ENCODE peak calls at places on chromosomes 11 and 22, in eight cellular contexts. One of them, this sample, is unnamed.
A peak's percentile ranks its signal among the peaks of the same experiment; 100 is the strongest.

GRCh38 chr11:27770576-27770975 is 70.3 kb upstream of the BDNF start:
- DNase-seq in AG10803: no peak
- DNase-seq in AG04450: no peak
- DNase-seq in cardiac fibroblast: peak; percentile 1
- DNase-seq in heart left ventricle: no peak
- DNase-seq in PC-3: peak; percentile 89
- DNase-seq in fibroblast of lung: no peak
- DNase-seq in cardiac muscle cell: no peak
- DNase-seq in this sample: no peak

GRCh38 chr11:1776944-1777715 is 13.4 kb upstream of the CTSD start:
- DNase-seq in fibroblast of lung: no peak
- DNase-seq in AG10803: no peak
- DNase-seq in PC-3: no peak
- DNase-seq in cardiac muscle cell: no peak
- DNase-seq in cardiac fibroblast: no peak
- DNase-seq in heart left ventricle: no peak
- DNase-seq in AG04450: no peak
- DNase-seq in this sample: no peak

GRCh38 chr11:42066113-42066512 is 606.7 kb upstream of the LRRC4C start:
- DNase-seq in PC-3: peak; percentile 39
- DNase-seq in cardiac fibroblast: peak; percentile 64
- DNase-seq in AG04450: no peak
- DNase-seq in cardiac muscle cell: no peak
- DNase-seq in fibroblast of lung: no peak
- DNase-seq in heart left ventricle: no peak
- DNase-seq in AG10803: no peak
- DNase-seq in this sample: no peak

GRCh38 chr11:58275002-58275401 is 6.9 kb upstream of the OR10W1 start:
- DNase-seq in fibroblast of lung: no peak
- DNase-seq in AG04450: no peak
- DNase-seq in cardiac muscle cell: no peak
- DNase-seq in heart left ventricle: no peak
- DNase-seq in cardiac fibroblast: no peak
- DNase-seq in PC-3: no peak
- DNase-seq in AG10803: no peak
- DNase-seq in this sample: no peak

GRCh38 chr22:37090920-37091688 is 18.4 kb downstream of the TMPRSS6 start:
- DNase-seq in cardiac fibroblast: no peak
- DNase-seq in heart left ventricle: no peak
- DNase-seq in AG10803: no peak
- DNase-seq in PC-3: no peak
- DNase-seq in cardiac muscle cell: no peak
- DNase-seq in fibroblast of lung: no peak
- DNase-seq in AG04450: no peak
- DNase-seq in this sample: no peak

GRCh38 chr11:8792636-8793035 is 110.0 kb downstream of the RPL27A start:
- DNase-seq in cardiac fibroblast: no peak
- DNase-seq in fibroblast of lung: peak; percentile 62
- DNase-seq in AG10803: peak; percentile 17
- DNase-seq in heart left ventricle: no peak
- DNase-seq in cardiac muscle cell: no peak
- DNase-seq in PC-3: no peak
- DNase-seq in AG04450: no peak
- DNase-seq in this sample: no peak

GRCh38 chr11:2752204-2752772 is 52.5 kb upstream of the KCNQ1OT1 start:
- DNase-seq in AG10803: peak; percentile 17
- DNase-seq in PC-3: peak; percentile 53
- DNase-seq in cardiac muscle cell: no peak
- DNase-seq in cardiac fibroblast: peak; percentile 26
- DNase-seq in heart left ventricle: no peak
- DNase-seq in fibroblast of lung: no peak
- DNase-seq in AG04450: no peak
- DNase-seq in this sample: no peak

GRCh38 chr11:129383060-129383459 is 7.4 kb downstream of the BARX2 start:
- DNase-seq in AG04450: no peak
- DNase-seq in heart left ventricle: no peak
- DNase-seq in AG10803: no peak
- DNase-seq in PC-3: no peak
- DNase-seq in cardiac muscle cell: no peak
- DNase-seq in fibroblast of lung: no peak
- DNase-seq in cardiac fibroblast: no peak
- DNase-seq in this sample: no peak

GRCh38 chr11:123640677-123641494 is 13.5 kb downstream of the SCN3B start:
- DNase-seq in heart left ventricle: peak; percentile 20
- DNase-seq in AG04450: no peak
- DNase-seq in cardiac fibroblast: peak; percentile 55
- DNase-seq in fibroblast of lung: peak; percentile 29
- DNase-seq in AG10803: peak; percentile 25
- DNase-seq in cardiac muscle cell: peak; percentile 65
- DNase-seq in PC-3: peak; percentile 67
- DNase-seq in this sample: no peak

GRCh38 chr22:40213478-40213877 is 35.8 kb downstream of the TNRC6B start:
- DNase-seq in cardiac fibroblast: peak; percentile 20
- DNase-seq in cardiac muscle cell: no peak
- DNase-seq in PC-3: no peak
- DNase-seq in AG04450: no peak
- DNase-seq in fibroblast of lung: no peak
- DNase-seq in AG10803: no peak
- DNase-seq in heart left ventricle: no peak
- DNase-seq in this sample: no peak

GRCh38 chr11:128232588-128232987 is 354.8 kb downstream of the ETS1 start:
- DNase-seq in cardiac fibroblast: no peak
- DNase-seq in AG04450: no peak
- DNase-seq in heart left ventricle: no peak
- DNase-seq in cardiac muscle cell: no peak
- DNase-seq in AG10803: no peak
- DNase-seq in fibroblast of lung: no peak
- DNase-seq in PC-3: no peak
- DNase-seq in this sample: no peak

GRCh38 chr11:70327717-70328116 is 57.2 kb downstream of the PPFIA1 start:
- DNase-seq in AG10803: no peak
- DNase-seq in fibroblast of lung: no peak
- DNase-seq in PC-3: no peak
- DNase-seq in cardiac muscle cell: no peak
- DNase-seq in AG04450: no peak
- DNase-seq in cardiac fibroblast: no peak
- DNase-seq in heart left ventricle: no peak
- DNase-seq in this sample: no peak
- TF ChIP-seq CTCF in AG10803: no peak
- TF ChIP-seq CTCF in fibroblast of lung: no peak
- TF ChIP-seq CTCF in PC-3: no peak
- TF ChIP-seq CTCF in cardiac muscle cell: no peak
- TF ChIP-seq CTCF in AG04450: no peak
- TF ChIP-seq CTCF in cardiac fibroblast: no peak
- TF ChIP-seq CTCF in heart left ventricle: no peak
- TF ChIP-seq CTCF in this sample: no peak

GRCh38 chr11:46347637-46348311 is 511 bp downstream of the DGKZ start:
- DNase-seq in AG04450: no peak
- DNase-seq in PC-3: no peak
- DNase-seq in fibroblast of lung: no peak
- DNase-seq in AG10803: no peak
- DNase-seq in cardiac muscle cell: no peak
- DNase-seq in heart left ventricle: no peak
- DNase-seq in cardiac fibroblast: no peak
- DNase-seq in this sample: no peak

GRCh38 chr11:46345881-46346484 is 1.3 kb upstream of the DGKZ start:
- DNase-seq in heart left ventricle: no peak
- DNase-seq in AG04450: no peak
- DNase-seq in PC-3: no peak
- DNase-seq in fibroblast of lung: no peak
- DNase-seq in cardiac fibroblast: no peak
- DNase-seq in cardiac muscle cell: no peak
- DNase-seq in AG10803: no peak
- DNase-seq in this sample: no peak

GRCh38 chr11:46346886-46347636 is at the start of gene DGKZ:
- DNase-seq in cardiac fibroblast: peak; percentile 76
- DNase-seq in AG04450: no peak
- DNase-seq in heart left ventricle: peak; percentile 88
- DNase-seq in AG10803: peak; percentile 78
- DNase-seq in fibroblast of lung: peak; percentile 73
- DNase-seq in cardiac muscle cell: peak; percentile 90
- DNase-seq in PC-3: peak; percentile 87
- DNase-seq in this sample: no peak

GRCh38 chr11:46343520-46343919 is 3.7 kb upstream of the DGKZ start:
- DNase-seq in PC-3: no peak
- DNase-seq in fibroblast of lung: no peak
- DNase-seq in AG04450: no peak
- DNase-seq in cardiac fibroblast: no peak
- DNase-seq in cardiac muscle cell: no peak
- DNase-seq in heart left ventricle: no peak
- DNase-seq in AG10803: no peak
- DNase-seq in this sample: no peak

DNA sequence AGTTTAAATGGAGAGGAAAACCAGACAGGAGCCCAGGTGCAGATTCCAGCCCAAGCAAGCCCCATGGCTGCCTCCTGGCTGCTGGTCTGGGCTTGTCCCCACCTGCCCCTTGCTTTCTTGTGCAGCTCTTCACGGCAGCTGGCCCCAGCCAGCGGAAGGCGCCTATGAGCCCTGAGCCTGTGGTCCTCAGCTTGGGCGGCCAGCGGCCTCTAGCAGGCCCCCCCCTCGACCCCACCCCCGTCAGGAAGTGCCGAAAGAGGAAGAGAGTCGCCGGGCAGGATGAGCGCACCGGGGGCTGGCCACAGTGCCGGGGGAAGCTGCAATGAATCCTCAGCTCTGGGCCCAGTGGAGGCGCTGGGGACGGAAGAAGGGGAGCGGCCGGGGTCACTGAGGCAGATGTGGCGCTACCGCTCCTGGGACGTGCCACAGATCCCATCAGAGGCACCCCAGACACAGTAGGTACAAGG is 2.1 kb upstream of the DGKZ start:
- DNase-seq in AG04450: no peak
- DNase-seq in AG10803: no peak
- DNase-seq in cardiac fibroblast: no peak
- DNase-seq in PC-3: no peak
- DNase-seq in fibroblast of lung: no peak
- DNase-seq in cardiac muscle cell: no peak
- DNase-seq in heart left ventricle: peak; percentile 83
- DNase-seq in this sample: no peak
- H3K4me3 ChIP-seq in AG04450: no peak overlapping the region
- H3K4me3 ChIP-seq in AG10803: no peak overlapping the region
- H3K4me3 ChIP-seq in cardiac fibroblast: no peak overlapping the region
- H3K4me3 ChIP-seq in PC-3: no peak overlapping the region
- H3K4me3 ChIP-seq in fibroblast of lung: no peak overlapping the region
- H3K4me3 ChIP-seq in cardiac muscle cell: no peak overlapping the region
- H3K4me3 ChIP-seq in heart left ventricle: peak overlapping the region; percentile 78
- H3K4me3 ChIP-seq in this sample: no peak overlapping the region

DNA sequence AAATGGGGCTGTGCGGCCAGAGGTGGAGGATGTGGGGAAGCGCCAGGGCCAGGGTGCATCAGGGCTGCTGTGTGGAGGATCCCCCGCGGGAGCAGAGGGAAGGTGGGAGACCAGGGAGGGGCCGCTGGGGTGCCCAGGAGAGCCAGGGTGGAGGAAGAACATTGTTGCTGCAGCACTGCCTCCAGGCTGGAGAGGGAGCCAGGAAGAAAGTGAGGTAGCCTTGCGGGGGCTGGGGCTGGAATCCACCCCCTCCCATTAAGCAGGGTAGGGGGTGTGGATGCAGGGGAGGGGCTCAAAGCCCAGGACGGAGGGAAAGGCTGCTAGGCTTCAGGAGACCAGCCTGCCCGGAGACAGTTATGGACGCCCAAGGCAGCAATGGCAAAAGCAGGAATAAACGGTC is 15.1 kb downstream of the CABP7 start:
- DNase-seq in AG10803: no peak
- DNase-seq in PC-3: no peak
- DNase-seq in AG04450: no peak
- DNase-seq in cardiac muscle cell: no peak
- DNase-seq in heart left ventricle: no peak
- DNase-seq in cardiac fibroblast: no peak
- DNase-seq in fibroblast of lung: no peak
- DNase-seq in this sample: no peak
- TF ChIP-seq CTCF in AG10803: no peak
- TF ChIP-seq CTCF in PC-3: no peak
- TF ChIP-seq CTCF in AG04450: no peak
- TF ChIP-seq CTCF in cardiac muscle cell: no peak
- TF ChIP-seq CTCF in heart left ventricle: no peak
- TF ChIP-seq CTCF in cardiac fibroblast: no peak
- TF ChIP-seq CTCF in fibroblast of lung: no peak
- TF ChIP-seq CTCF in this sample: no peak

GRCh38 chr11:86040919-86041318 is 28.0 kb downstream of the PICALM start:
- DNase-seq in cardiac muscle cell: no peak
- DNase-seq in AG04450: no peak
- DNase-seq in AG10803: no peak
- DNase-seq in PC-3: no peak
- DNase-seq in cardiac fibroblast: no peak
- DNase-seq in fibroblast of lung: no peak
- DNase-seq in heart left ventricle: no peak
- DNase-seq in this sample: no peak

GRCh38 chr11:86039094-86039493 is 29.8 kb downstream of the PICALM start:
- DNase-seq in PC-3: no peak
- DNase-seq in heart left ventricle: no peak
- DNase-seq in cardiac muscle cell: no peak
- DNase-seq in fibroblast of lung: no peak
- DNase-seq in cardiac fibroblast: no peak
- DNase-seq in AG10803: no peak
- DNase-seq in AG04450: no peak
- DNase-seq in this sample: no peak

GRCh38 chr11:86043765-86044534 is 24.9 kb downstream of the PICALM start:
- DNase-seq in PC-3: no peak
- DNase-seq in fibroblast of lung: no peak
- DNase-seq in cardiac fibroblast: no peak
- DNase-seq in AG10803: no peak
- DNase-seq in cardiac muscle cell: no peak
- DNase-seq in heart left ventricle: no peak
- DNase-seq in AG04450: no peak
- DNase-seq in this sample: no peak

GRCh38 chr11:86046111-86046510 is 22.8 kb downstream of the PICALM start:
- DNase-seq in AG10803: no peak
- DNase-seq in cardiac muscle cell: no peak
- DNase-seq in AG04450: no peak
- DNase-seq in PC-3: no peak
- DNase-seq in heart left ventricle: no peak
- DNase-seq in cardiac fibroblast: peak; percentile 47
- DNase-seq in fibroblast of lung: no peak
- DNase-seq in this sample: no peak

DNA sequence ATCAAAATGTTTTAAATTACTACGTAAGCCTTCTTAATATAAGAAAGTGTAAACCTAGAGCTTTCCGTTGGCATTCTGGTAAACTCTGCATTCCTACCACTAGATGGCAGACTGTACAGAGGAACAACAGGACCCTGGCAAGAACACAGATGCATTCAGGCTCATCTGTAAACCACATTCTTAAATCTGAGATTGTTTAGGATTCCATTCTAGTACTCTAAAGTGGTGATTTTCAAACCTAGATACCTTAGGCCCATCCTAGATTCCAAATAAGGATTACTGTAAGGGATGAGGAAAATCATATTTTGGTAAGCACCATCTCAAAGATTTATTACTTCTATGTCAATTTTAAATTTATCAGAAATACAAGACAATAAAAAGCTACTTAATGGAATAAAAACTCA is 26.9 kb downstream of the PICALM start:
- DNase-seq in heart left ventricle: peak; percentile 79
- DNase-seq in PC-3: peak; percentile 92
- DNase-seq in cardiac fibroblast: peak; percentile 96
- DNase-seq in AG10803: peak; percentile 93
- DNase-seq in cardiac muscle cell: peak; percentile 87
- DNase-seq in AG04450: peak; percentile 88
- DNase-seq in fibroblast of lung: peak; percentile 93
- DNase-seq in this sample: peak; percentile 73
- H3K4me3 ChIP-seq in heart left ventricle: peak overlapping the region; percentile 23
- H3K4me3 ChIP-seq in PC-3: no peak overlapping the region
- H3K4me3 ChIP-seq in cardiac fibroblast: no peak overlapping the region
- H3K4me3 ChIP-seq in AG10803: peak overlapping the region; percentile 29
- H3K4me3 ChIP-seq in cardiac muscle cell: no peak overlapping the region
- H3K4me3 ChIP-seq in AG04450: no peak overlapping the region
- H3K4me3 ChIP-seq in fibroblast of lung: no peak overlapping the region
- H3K4me3 ChIP-seq in this sample: no peak overlapping the region